ENCODE peak calls at places on chromosomes 7 and 10, in five cellular contexts. O is T-helper 17 cell, K is aorta, D is GM19239, X is posterior vena cava. M is an unnamed sample.

GRCh38 chr10:6384847-6385246 is 182.1 kb downstream of the PFKFB3 start:
- DNase-seq in K (no peak), X (no peak), O (no peak), D (no peak), M (no peak)

GRCh38 chr10:121791761-121792160 is 136.1 kb downstream of the ATE1 start:
- DNase-seq in O (no peak), D (no peak), X (no peak), K (no peak), M (no peak)

GRCh38 chr10:49518982-49519578 is 19.8 kb downstream of the ERCC6 start:
- DNase-seq in K (no peak), X (no peak), O (no peak), D (peak), M (no peak)

GRCh38 chr10:122379041-122379440 is 4.5 kb downstream of the PLEKHA1 start:
- DNase-seq in X (no peak), K (no peak), O (no peak), D (no peak), M (no peak)

GRCh38 chr7:47520408-47520807 is 61.5 kb downstream of the TNS3 start:
- DNase-seq in X (peak), K (peak), O (no peak), D (no peak), M (peak)

GRCh38 chr10:36559412-36559811 is 566.0 kb upstream of the ANKRD30A start:
- DNase-seq in D (no peak), O (no peak), K (no peak), X (no peak), M (no peak)

GRCh38 chr10:53606951-53607350 is 834.4 kb upstream of the MBL2 start:
- DNase-seq in X (no peak), K (no peak), O (no peak), D (no peak), M (no peak)

GRCh38 chr10:124308351-124308645 is 110.4 kb downstream of the OAT start:
- DNase-seq in X (peak), K (no peak), D (no peak), O (no peak), M (no peak)

GRCh38 chr10:62819521-62819920 is 3.4 kb upstream of the EGR2 start:
- DNase-seq in K (no peak), X (no peak), O (no peak), D (no peak), M (no peak)

GRCh38 chr7:100584677-100585510 is 1.0 kb downstream of the LRCH4 start:
- DNase-seq in D (no peak), O (no peak), K (peak), X (no peak), M (no peak)

GRCh38 chr7:8133188-8133848 is 128.6 kb downstream of the ICA1 start:
- DNase-seq in D (no peak), O (no peak), X (no peak), K (no peak), M (no peak)

GRCh38 chr7:5234852-5235831 is 45.1 kb downstream of the WIPI2 start:
- DNase-seq in K (no peak), X (no peak), O (no peak), D (no peak), M (no peak)

GRCh38 chr7:126202177-126202576 is 1050.6 kb downstream of the GRM8 start:
- DNase-seq in D (no peak), O (no peak), K (no peak), X (no peak), M (no peak)

GRCh38 chr10:73934074-73934473 is 23.1 kb downstream of the PLAU start:
- DNase-seq in K (no peak), O (no peak), X (no peak), D (no peak), M (no peak)

GRCh38 chr10:32377458-32378370 is 30.8 kb upstream of the EPC1 start:
- DNase-seq in O (no peak), D (peak), K (peak), X (no peak), M (no peak)

M was measured in tibial artery.